ENCODE peak calls at places on chromosome 10, in eight cellular contexts. One of them, this sample, is unnamed.

GRCh38 chr10:59887972-59888640 is 18.2 kb downstream of the CCDC6 start:
- DNase-seq in mammary epithelial cell: no peak
- DNase-seq in HL-60: no peak
- DNase-seq in CD8-positive, alpha-beta memory T cell: no peak
- DNase-seq in CD8-positive, alpha-beta T cell: peak
- DNase-seq in tibial artery: no peak
- DNase-seq in fibroblast of lung: no peak
- DNase-seq in SK-N-MC: no peak
- DNase-seq in this sample: no peak

GRCh38 chr10:11655839-11656238 is 44.4 kb upstream of the USP6NL start:
- DNase-seq in CD8-positive, alpha-beta memory T cell: no peak
- DNase-seq in SK-N-MC: no peak
- DNase-seq in CD8-positive, alpha-beta T cell: no peak
- DNase-seq in fibroblast of lung: peak
- DNase-seq in tibial artery: no peak
- DNase-seq in HL-60: no peak
- DNase-seq in mammary epithelial cell: peak
- DNase-seq in this sample: no peak

GRCh38 chr10:6204063-6204340 is 1.3 kb downstream of the PFKFB3 start:
- DNase-seq in SK-N-MC: no peak
- DNase-seq in HL-60: no peak
- DNase-seq in CD8-positive, alpha-beta memory T cell: peak
- DNase-seq in mammary epithelial cell: no peak
- DNase-seq in CD8-positive, alpha-beta T cell: peak
- DNase-seq in fibroblast of lung: no peak
- DNase-seq in tibial artery: no peak
- DNase-seq in this sample: no peak

GRCh38 chr10:119252051-119252465 is 44.7 kb downstream of the GRK5 start:
- DNase-seq in fibroblast of lung: peak
- DNase-seq in CD8-positive, alpha-beta memory T cell: no peak
- DNase-seq in tibial artery: no peak
- DNase-seq in HL-60: no peak
- DNase-seq in CD8-positive, alpha-beta T cell: no peak
- DNase-seq in mammary epithelial cell: no peak
- DNase-seq in SK-N-MC: no peak
- DNase-seq in this sample: peak

GRCh38 chr10:79299397-79300370 is 47.6 kb upstream of the PPIF start:
- DNase-seq in fibroblast of lung: peak
- DNase-seq in tibial artery: peak
- DNase-seq in CD8-positive, alpha-beta memory T cell: no peak
- DNase-seq in mammary epithelial cell: no peak
- DNase-seq in SK-N-MC: no peak
- DNase-seq in CD8-positive, alpha-beta T cell: no peak
- DNase-seq in HL-60: no peak
- DNase-seq in this sample: no peak

GRCh38 chr10:44516941-44517340 is 132.0 kb upstream of the CXCL12 start:
- DNase-seq in CD8-positive, alpha-beta T cell: no peak
- DNase-seq in mammary epithelial cell: no peak
- DNase-seq in CD8-positive, alpha-beta memory T cell: no peak
- DNase-seq in tibial artery: no peak
- DNase-seq in HL-60: no peak
- DNase-seq in SK-N-MC: no peak
- DNase-seq in fibroblast of lung: no peak
- DNase-seq in this sample: no peak

GRCh38 chr10:131012641-131012985 is 298.9 kb downstream of the TCERG1L start:
- DNase-seq in fibroblast of lung: no peak
- DNase-seq in tibial artery: no peak
- DNase-seq in HL-60: no peak
- DNase-seq in CD8-positive, alpha-beta T cell: no peak
- DNase-seq in SK-N-MC: no peak
- DNase-seq in CD8-positive, alpha-beta memory T cell: no peak
- DNase-seq in mammary epithelial cell: no peak
- DNase-seq in this sample: no peak

GRCh38 chr10:22927661-22928403 is at the start of gene ARMC3:
- DNase-seq in SK-N-MC: no peak
- DNase-seq in tibial artery: no peak
- DNase-seq in CD8-positive, alpha-beta memory T cell: peak
- DNase-seq in mammary epithelial cell: peak
- DNase-seq in HL-60: peak
- DNase-seq in fibroblast of lung: peak
- DNase-seq in CD8-positive, alpha-beta T cell: peak
- DNase-seq in this sample: peak

GRCh38 chr10:28681345-28681763 is 4.0 kb downstream of the BAMBI start:
- DNase-seq in tibial artery: peak
- DNase-seq in SK-N-MC: no peak
- DNase-seq in CD8-positive, alpha-beta T cell: no peak
- DNase-seq in CD8-positive, alpha-beta memory T cell: no peak
- DNase-seq in fibroblast of lung: no peak
- DNase-seq in mammary epithelial cell: peak
- DNase-seq in HL-60: no peak
- DNase-seq in this sample: no peak

GRCh38 chr10:14821635-14822375 is 16.0 kb downstream of the CDNF start:
- DNase-seq in fibroblast of lung: no peak
- DNase-seq in CD8-positive, alpha-beta T cell: no peak
- DNase-seq in HL-60: no peak
- DNase-seq in CD8-positive, alpha-beta memory T cell: no peak
- DNase-seq in tibial artery: no peak
- DNase-seq in mammary epithelial cell: no peak
- DNase-seq in SK-N-MC: no peak
- DNase-seq in this sample: no peak

GRCh38 chr10:69391158-69391557 is 25.6 kb downstream of the TACR2 start:
- DNase-seq in HL-60: no peak
- DNase-seq in CD8-positive, alpha-beta memory T cell: no peak
- DNase-seq in tibial artery: no peak
- DNase-seq in CD8-positive, alpha-beta T cell: no peak
- DNase-seq in mammary epithelial cell: no peak
- DNase-seq in fibroblast of lung: no peak
- DNase-seq in SK-N-MC: no peak
- DNase-seq in this sample: peak

GRCh38 chr10:126684171-126684745 is 13.8 kb upstream of the C10orf90 start:
- DNase-seq in CD8-positive, alpha-beta memory T cell: no peak
- DNase-seq in SK-N-MC: no peak
- DNase-seq in mammary epithelial cell: peak
- DNase-seq in tibial artery: no peak
- DNase-seq in fibroblast of lung: no peak
- DNase-seq in HL-60: no peak
- DNase-seq in CD8-positive, alpha-beta T cell: no peak
- DNase-seq in this sample: no peak

GRCh38 chr10:18523025-18523424 is 128.4 kb downstream of the NSUN6 start:
- DNase-seq in fibroblast of lung: no peak
- DNase-seq in CD8-positive, alpha-beta T cell: no peak
- DNase-seq in mammary epithelial cell: peak
- DNase-seq in tibial artery: no peak
- DNase-seq in SK-N-MC: no peak
- DNase-seq in HL-60: no peak
- DNase-seq in CD8-positive, alpha-beta memory T cell: no peak
- DNase-seq in this sample: no peak

DNA sequence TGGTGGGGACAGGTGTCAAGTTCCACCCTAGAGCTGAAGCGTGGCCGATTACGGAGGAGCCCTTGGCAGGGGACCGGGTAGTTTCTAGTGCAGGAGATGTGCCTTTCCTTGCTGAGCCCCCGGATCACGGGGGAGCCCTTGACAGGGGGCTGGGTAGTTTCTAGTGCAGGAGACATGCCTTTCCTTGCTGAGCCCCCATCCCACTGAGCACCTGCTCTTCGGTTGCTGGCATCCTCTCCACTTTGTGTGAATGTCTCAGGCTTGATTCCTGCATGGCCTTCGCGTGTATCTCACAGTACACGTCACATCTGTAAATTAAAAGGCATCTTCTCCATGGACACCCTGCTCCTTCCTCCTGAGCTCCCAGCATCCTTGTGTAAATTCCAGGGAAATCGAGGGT is 263.5 kb downstream of the ADARB2 start:
- DNase-seq in HL-60: no peak
- DNase-seq in CD8-positive, alpha-beta T cell: no peak
- DNase-seq in CD8-positive, alpha-beta memory T cell: no peak
- DNase-seq in fibroblast of lung: no peak
- DNase-seq in SK-N-MC: no peak
- DNase-seq in tibial artery: no peak
- DNase-seq in mammary epithelial cell: no peak
- DNase-seq in this sample: no peak
- H3K27ac ChIP-seq in HL-60: no peak
- H3K27ac ChIP-seq in CD8-positive, alpha-beta T cell: no peak
- H3K27ac ChIP-seq in CD8-positive, alpha-beta memory T cell: no peak
- H3K27ac ChIP-seq in fibroblast of lung: no peak
- H3K27ac ChIP-seq in SK-N-MC: no peak
- H3K27ac ChIP-seq in tibial artery: no peak
- H3K27ac ChIP-seq in mammary epithelial cell: no peak
- H3K27ac ChIP-seq in this sample: no peak

GRCh38 chr10:21498977-21499376 is 26.5 kb downstream of the SKIDA1 start:
- DNase-seq in HL-60: no peak
- DNase-seq in CD8-positive, alpha-beta T cell: no peak
- DNase-seq in tibial artery: no peak
- DNase-seq in SK-N-MC: no peak
- DNase-seq in CD8-positive, alpha-beta memory T cell: no peak
- DNase-seq in fibroblast of lung: no peak
- DNase-seq in mammary epithelial cell: no peak
- DNase-seq in this sample: no peak

GRCh38 chr10:21500578-21500910 is 24.9 kb downstream of the SKIDA1 start:
- DNase-seq in CD8-positive, alpha-beta T cell: no peak
- DNase-seq in SK-N-MC: no peak
- DNase-seq in mammary epithelial cell: no peak
- DNase-seq in tibial artery: no peak
- DNase-seq in HL-60: no peak
- DNase-seq in fibroblast of lung: no peak
- DNase-seq in CD8-positive, alpha-beta memory T cell: no peak
- DNase-seq in this sample: no peak

GRCh38 chr10:21499910-21500577 is 25.4 kb downstream of the SKIDA1 start:
- DNase-seq in CD8-positive, alpha-beta memory T cell: peak
- DNase-seq in SK-N-MC: no peak
- DNase-seq in tibial artery: no peak
- DNase-seq in CD8-positive, alpha-beta T cell: peak
- DNase-seq in fibroblast of lung: peak
- DNase-seq in mammary epithelial cell: no peak
- DNase-seq in HL-60: no peak
- DNase-seq in this sample: no peak

GRCh38 chr10:21498416-21498815 is 27.1 kb downstream of the SKIDA1 start:
- DNase-seq in HL-60: no peak
- DNase-seq in mammary epithelial cell: no peak
- DNase-seq in CD8-positive, alpha-beta memory T cell: no peak
- DNase-seq in fibroblast of lung: no peak
- DNase-seq in CD8-positive, alpha-beta T cell: no peak
- DNase-seq in tibial artery: no peak
- DNase-seq in SK-N-MC: no peak
- DNase-seq in this sample: no peak

DNA sequence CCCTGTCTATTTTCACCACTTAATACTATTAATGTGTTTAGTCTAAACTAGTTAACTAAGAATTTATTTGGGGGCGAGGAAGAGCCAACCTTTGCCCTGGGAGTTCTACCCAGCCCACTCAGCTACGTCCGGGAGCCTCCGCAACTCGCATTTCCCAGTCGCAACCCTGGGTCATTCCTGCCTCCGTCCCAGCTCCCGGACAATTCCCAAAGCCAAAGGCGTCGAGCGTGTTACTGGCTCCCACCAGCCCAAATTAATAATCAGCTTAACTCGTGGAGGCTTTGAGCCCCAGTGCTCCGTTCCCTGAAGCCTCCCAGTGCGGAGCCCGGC is 25.9 kb downstream of the SKIDA1 start:
- DNase-seq in CD8-positive, alpha-beta T cell: no peak
- DNase-seq in tibial artery: no peak
- DNase-seq in mammary epithelial cell: no peak
- DNase-seq in SK-N-MC: no peak
- DNase-seq in CD8-positive, alpha-beta memory T cell: no peak
- DNase-seq in HL-60: no peak
- DNase-seq in fibroblast of lung: no peak
- DNase-seq in this sample: no peak
- H3K4me3 ChIP-seq in CD8-positive, alpha-beta T cell: no peak
- H3K4me3 ChIP-seq in tibial artery: no peak
- H3K4me3 ChIP-seq in mammary epithelial cell: no peak
- H3K4me3 ChIP-seq in SK-N-MC: no peak
- H3K4me3 ChIP-seq in CD8-positive, alpha-beta memory T cell: no peak
- H3K4me3 ChIP-seq in HL-60: no peak
- H3K4me3 ChIP-seq in fibroblast of lung: no peak
- H3K4me3 ChIP-seq in this sample: peak

DNA sequence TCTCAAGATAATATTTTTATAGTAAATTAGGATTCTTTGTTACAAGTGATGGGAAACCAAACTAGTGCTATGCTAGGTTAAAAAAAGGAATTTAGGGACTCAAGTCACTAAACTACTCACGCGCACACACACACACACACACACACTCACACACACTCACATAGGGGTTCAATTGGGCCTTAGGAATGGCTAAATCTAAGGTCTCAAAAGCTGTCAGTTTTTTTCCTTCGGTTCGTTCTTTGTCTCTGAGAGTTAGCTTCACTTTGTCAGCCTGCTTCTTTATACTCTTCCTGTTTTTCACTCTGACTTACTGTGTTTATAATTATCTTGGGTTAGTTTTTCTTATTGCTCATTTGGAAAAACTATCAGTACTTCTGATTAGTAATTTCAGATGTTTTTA is 138.9 kb downstream of the ADK start:
- DNase-seq in mammary epithelial cell: no peak
- DNase-seq in CD8-positive, alpha-beta memory T cell: no peak
- DNase-seq in SK-N-MC: no peak
- DNase-seq in CD8-positive, alpha-beta T cell: no peak
- DNase-seq in HL-60: no peak
- DNase-seq in tibial artery: no peak
- DNase-seq in fibroblast of lung: peak
- DNase-seq in this sample: no peak
- H3K27ac ChIP-seq in mammary epithelial cell: no peak
- H3K27ac ChIP-seq in CD8-positive, alpha-beta memory T cell: no peak
- H3K27ac ChIP-seq in SK-N-MC: no peak
- H3K27ac ChIP-seq in CD8-positive, alpha-beta T cell: no peak
- H3K27ac ChIP-seq in HL-60: no peak
- H3K27ac ChIP-seq in tibial artery: peak
- H3K27ac ChIP-seq in fibroblast of lung: peak
- H3K27ac ChIP-seq in this sample: peak

GRCh38 chr10:32955299-32955772 is 2.7 kb downstream of the ITGB1 start:
- DNase-seq in CD8-positive, alpha-beta memory T cell: no peak
- DNase-seq in SK-N-MC: no peak
- DNase-seq in fibroblast of lung: no peak
- DNase-seq in tibial artery: no peak
- DNase-seq in mammary epithelial cell: no peak
- DNase-seq in CD8-positive, alpha-beta T cell: no peak
- DNase-seq in HL-60: no peak
- DNase-seq in this sample: no peak

GRCh38 chr10:32956365-32957197 is 1.4 kb downstream of the ITGB1 start:
- DNase-seq in fibroblast of lung: no peak
- DNase-seq in SK-N-MC: no peak
- DNase-seq in HL-60: no peak
- DNase-seq in CD8-positive, alpha-beta memory T cell: no peak
- DNase-seq in mammary epithelial cell: peak
- DNase-seq in CD8-positive, alpha-beta T cell: no peak
- DNase-seq in tibial artery: no peak
- DNase-seq in this sample: no peak

GRCh38 chr10:32954545-32955298 is 3.3 kb downstream of the ITGB1 start:
- DNase-seq in HL-60: no peak
- DNase-seq in SK-N-MC: no peak
- DNase-seq in CD8-positive, alpha-beta T cell: no peak
- DNase-seq in tibial artery: no peak
- DNase-seq in CD8-positive, alpha-beta memory T cell: no peak
- DNase-seq in fibroblast of lung: no peak
- DNase-seq in mammary epithelial cell: peak
- DNase-seq in this sample: no peak

GRCh38 chr10:32954080-32954479 is 4.0 kb downstream of the ITGB1 start:
- DNase-seq in CD8-positive, alpha-beta memory T cell: no peak
- DNase-seq in SK-N-MC: no peak
- DNase-seq in fibroblast of lung: no peak
- DNase-seq in mammary epithelial cell: no peak
- DNase-seq in CD8-positive, alpha-beta T cell: no peak
- DNase-seq in tibial artery: no peak
- DNase-seq in HL-60: no peak
- DNase-seq in this sample: no peak

GRCh38 chr10:32955790-32956189 is 2.2 kb downstream of the ITGB1 start:
- DNase-seq in mammary epithelial cell: no peak
- DNase-seq in tibial artery: no peak
- DNase-seq in HL-60: no peak
- DNase-seq in SK-N-MC: no peak
- DNase-seq in CD8-positive, alpha-beta T cell: no peak
- DNase-seq in CD8-positive, alpha-beta memory T cell: no peak
- DNase-seq in fibroblast of lung: no peak
- DNase-seq in this sample: no peak
- H3K4me3 ChIP-seq in mammary epithelial cell: peak
- H3K4me3 ChIP-seq in tibial artery: peak
- H3K4me3 ChIP-seq in HL-60: no peak
- H3K4me3 ChIP-seq in SK-N-MC: peak
- H3K4me3 ChIP-seq in CD8-positive, alpha-beta T cell: no peak
- H3K4me3 ChIP-seq in CD8-positive, alpha-beta memory T cell: peak
- H3K4me3 ChIP-seq in fibroblast of lung: peak
- H3K4me3 ChIP-seq in this sample: peak

This sample was measured in heart right ventricle.